ENCODE peak calls at places on chromosome 6, in four cellular contexts. U, E, T and Y are unnamed samples. For H3K4me1 and H3K27me3, the result is how much of the 10 kb centered on the place peaks cover.

GRCh38 chr6:72712921-72713320 is 91.1 kb downstream of the KCNQ5 start:
- DNase-seq in U (no peak), E (no peak), T (no peak), Y (no peak)

GRCh38 chr6:10030942-10031537 is 383.8 kb downstream of the TFAP2A start:
- DNase-seq in U (no peak), E (no peak), T (no peak), Y (no peak)

GRCh38 chr6:37072526-37072925 is 67.1 kb downstream of the FGD2 start:
- DNase-seq in T (no peak), E (no peak), U (no peak), Y (no peak)

GRCh38 chr6:18219611-18220010 is 44.7 kb downstream of the DEK start:
- DNase-seq in E (no peak), U (no peak), T (no peak), Y (no peak)

GRCh38 chr6:169160091-169160854 is 93.4 kb downstream of the THBS2 start:
- DNase-seq in T (no peak), U (no peak), E (no peak), Y (no peak)

GRCh38 chr6:78713564-78713963 is 153.8 kb upstream of the IRAK1BP1 start:
- DNase-seq in T (no peak), U (no peak), E (no peak), Y (no peak)

GRCh38 chr6:44072959-44073611 is 54.2 kb downstream of the MRPL14 start:
- DNase-seq in T (peak), E (peak), U (peak), Y (peak)

GRCh38 chr6:157033428-157034140 is 256.4 kb downstream of the ARID1B start:
- DNase-seq in E (peak), T (no peak), U (peak), Y (no peak)

GRCh38 chr6:41073968-41074691 is 1.4 kb downstream of the NFYA start:
- DNase-seq in U (peak), T (no peak), E (peak), Y (peak)

GRCh38 chr6:73043446-73043845 is 181.8 kb downstream of the KHDC1L start:
- DNase-seq in T (no peak), E (no peak), U (no peak), Y (no peak)

GRCh38 chr6:82143041-82143481 is 104.5 kb downstream of the IBTK start:
- DNase-seq in T (no peak), E (peak), U (no peak), Y (no peak)

GRCh38 chr6:52059821-52060220 is 27.6 kb downstream of the PKHD1 start:
- DNase-seq in U (no peak), E (no peak), T (no peak), Y (no peak)

GRCh38 chr6:116266803-116267202 is 12.9 kb downstream of the TSPYL1 start:
- DNase-seq in T (no peak), E (no peak), U (no peak), Y (no peak)

GRCh38 chr6:129314575-129314974 is 395.4 kb downstream of the ARHGAP18 start:
- DNase-seq in E (no peak), T (peak), U (no peak), Y (no peak)

GRCh38 chr6:98835149-98836024 is 1.0 kb downstream of the POU3F2 start:
- DNase-seq in T (no peak), U (no peak), E (no peak), Y (no peak)

GRCh38 chr6:81614292-81614691 is 138.2 kb downstream of the TENT5A start:
- DNase-seq in U (no peak), T (no peak), E (peak), Y (no peak)

GRCh38 chr6:25456249-25456648 is 177.1 kb downstream of the CARMIL1 start:
- DNase-seq in E (no peak), U (no peak), T (no peak), Y (no peak)

GRCh38 chr6:126176266-126176665 is 163.6 kb upstream of the CENPW start:
- DNase-seq in T (no peak), E (peak), U (no peak), Y (no peak)

GRCh38 chr6:162251257-162251656 is 476.3 kb downstream of the PRKN start:
- DNase-seq in T (no peak), U (no peak), E (peak), Y (no peak)

GRCh38 chr6:159679091-159680077 is 13.7 kb downstream of the SOD2 start:
- DNase-seq in U (no peak), T (no peak), E (peak), Y (no peak)

GRCh38 chr6:26412954-26413353 is 10.9 kb downstream of the BTN3A1 start:
- DNase-seq in E (no peak), U (no peak), T (no peak), Y (no peak)

GRCh38 chr6:96301781-96302180 is 219.8 kb upstream of the UFL1 start:
- DNase-seq in T (no peak), U (no peak), E (no peak), Y (no peak)

GRCh38 chr6:128252293-128253176 is 267.9 kb downstream of the PTPRK start:
- DNase-seq in E (no peak), U (no peak), T (no peak), Y (no peak)

GRCh38 chr6:112189494-112189893 is 64.9 kb downstream of the LAMA4 start:
- DNase-seq in T (no peak), U (no peak), E (peak), Y (no peak)

GRCh38 chr6:111550195-111550594 is 55.5 kb downstream of the TRAF3IP2 start:
- DNase-seq in E (no peak), U (no peak), T (no peak), Y (no peak)

GRCh38 chr6:157982580-157983438 is 1.1 kb downstream of the SYNJ2 start:
- DNase-seq in T (no peak), E (peak), U (peak), Y (no peak)

GRCh38 chr6:81938991-81939773 is 186.7 kb upstream of the TENT5A start:
- DNase-seq in U (no peak), E (peak), T (no peak), Y (no peak)

GRCh38 chr6:74415056-74415455 is 719.1 kb downstream of the CD109 start:
- DNase-seq in T (no peak), E (peak), U (no peak), Y (no peak)

GRCh38 chr6:162416845-162417537 is 310.6 kb downstream of the PRKN start:
- DNase-seq in U (no peak), T (no peak), E (no peak), Y (no peak)

GRCh38 chr6:29908710-29909109 is 33.6 kb upstream of the HLA-A start:
- DNase-seq in E (no peak), U (no peak), T (no peak), Y (no peak)

GRCh38 chr6:33945931-33946330 is 142.1 kb upstream of the MLN start:
- DNase-seq in T (no peak), U (no peak), E (no peak), Y (no peak)

GRCh38 chr6:7254980-7255825 is 57.8 kb downstream of the SSR1 start:
- DNase-seq in E (no peak), U (no peak), T (peak), Y (no peak)
- H3K4me1 ChIP-seq in E (under half), U (under half), T (under half), Y (under half)

DNA sequence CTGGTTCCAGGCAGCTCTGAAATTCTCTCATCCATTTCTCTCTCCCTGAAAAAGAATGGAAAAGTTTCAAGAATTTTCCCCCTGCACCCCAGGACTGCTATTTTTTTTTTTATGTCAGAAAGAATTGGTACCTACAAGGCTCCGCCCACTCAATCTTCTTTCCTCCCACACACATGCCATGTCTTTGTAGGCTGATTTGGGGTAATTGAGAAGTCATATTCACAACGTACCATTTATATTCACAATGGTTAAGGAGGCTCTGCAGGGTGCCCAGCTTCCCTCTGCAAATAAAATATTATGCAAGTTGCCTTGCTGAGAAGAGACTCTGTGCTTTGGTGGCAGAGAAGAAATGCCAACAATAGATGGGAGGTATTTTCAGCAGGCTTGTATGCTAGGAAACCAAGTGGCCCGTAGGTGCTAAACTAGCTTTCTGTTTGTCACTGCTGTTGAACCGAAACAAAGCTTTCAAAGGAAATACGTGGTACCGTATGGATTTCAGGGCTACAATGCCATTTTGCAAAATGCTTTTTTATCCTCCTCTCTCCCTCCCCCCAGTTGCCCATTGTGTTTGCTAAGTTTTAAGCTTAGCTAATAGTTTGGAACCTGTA is 150.0 kb downstream of the PHACTR1 start:
- DNase-seq in T (no peak), E (no peak), U (no peak), Y (no peak)
- H3K27me3 ChIP-seq in T (half or more), E (under half), U (under half), Y (under half)

DNA sequence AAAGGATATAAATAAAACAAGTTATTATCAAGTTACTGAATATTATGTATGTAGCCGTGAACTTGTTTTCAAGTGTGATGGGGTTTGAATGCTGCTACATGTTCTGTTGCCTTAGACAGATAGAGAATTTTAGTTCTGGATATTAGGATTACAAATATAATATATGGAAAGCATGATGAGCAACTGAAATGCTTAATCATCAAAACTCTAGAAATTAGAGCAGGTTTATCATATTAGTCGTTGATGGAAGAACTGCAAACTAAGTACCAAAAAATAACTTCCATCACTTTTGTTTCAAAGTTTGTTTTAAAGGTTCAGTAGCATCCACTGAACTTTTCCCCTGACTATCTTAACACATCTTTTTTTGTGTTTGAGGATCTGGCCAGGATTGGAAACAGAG is 49.1 kb upstream of the CCN2 start:
- DNase-seq in E (no peak), T (no peak), U (no peak), Y (no peak)
- H3K4me1 ChIP-seq in E (under half), T (under half), U (under half), Y (under half)

DNA sequence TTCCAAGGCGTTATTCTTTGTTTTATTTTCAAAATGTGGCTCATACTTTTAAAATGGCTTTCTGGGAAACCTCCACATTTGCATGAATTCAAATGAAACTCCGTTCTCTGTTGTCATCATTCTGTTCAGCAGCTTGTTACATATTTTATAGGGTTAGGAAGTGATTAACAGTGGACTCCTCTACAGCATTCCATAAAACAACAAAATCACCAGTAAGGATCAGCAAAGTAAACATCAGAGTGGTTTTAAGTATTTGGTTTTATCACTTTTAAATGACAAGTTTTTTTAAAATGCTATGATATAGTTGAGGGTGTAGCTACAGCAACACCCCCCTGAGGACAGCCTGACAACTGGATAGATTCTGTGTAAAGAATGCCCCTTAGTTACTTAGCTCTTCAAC is 186.4 kb downstream of the BTBD9 start:
- DNase-seq in U (no peak), E (no peak), T (no peak), Y (no peak)
- H3K27me3 ChIP-seq in U (under half), E (under half), T (under half), Y (under half)

GRCh38 chr6:75842191-75842590 is 93.2 kb downstream of the MYO6 start:
- DNase-seq in E (no peak), U (no peak), T (no peak), Y (no peak)
- H3K4me1 ChIP-seq in E (under half), U (under half), T (under half), Y (under half)

GRCh38 chr6:39056191-39056590 is 7.6 kb downstream of the GLP1R start:
- DNase-seq in T (no peak), U (no peak), E (no peak), Y (no peak)

GRCh38 chr6:39058471-39059147 is 10.0 kb downstream of the GLP1R start:
- DNase-seq in E (no peak), T (no peak), U (no peak), Y (no peak)

GRCh38 chr6:39057251-39058155 is 8.9 kb downstream of the GLP1R start:
- DNase-seq in T (no peak), E (no peak), U (no peak), Y (no peak)

GRCh38 chr6:39055661-39056060 is 7.1 kb downstream of the GLP1R start:
- DNase-seq in T (no peak), U (no peak), E (no peak), Y (no peak)

DNA sequence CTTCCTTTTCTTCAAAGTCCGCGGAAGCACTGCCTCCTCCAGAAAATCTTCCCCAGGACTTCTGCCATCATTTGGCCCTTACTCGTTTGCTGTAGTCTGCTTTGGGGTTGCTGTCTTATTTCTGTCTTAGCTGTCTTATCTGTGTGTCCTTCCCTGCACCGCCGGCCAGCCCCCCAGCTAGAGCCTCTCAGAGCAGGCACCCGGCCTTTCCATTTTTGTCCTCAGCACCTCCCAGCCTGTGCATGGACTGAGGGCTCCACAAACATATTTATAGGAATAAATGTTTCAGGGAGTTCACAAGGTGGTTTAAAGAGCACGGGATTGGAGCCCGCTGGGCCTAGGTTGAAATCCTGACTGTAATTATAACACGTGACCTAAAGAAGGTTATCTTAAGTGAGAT is 8.1 kb downstream of the GLP1R start:
- DNase-seq in U (no peak), T (no peak), E (no peak), Y (no peak)
- H3K27me3 ChIP-seq in U (under half), T (under half), E (under half), Y (under half)

GRCh38 chr6:100346828-100347227 is 117.9 kb downstream of the SIM1 start:
- DNase-seq in E (peak), T (no peak), U (no peak), Y (no peak)
- H3K4me1 ChIP-seq in E (under half), T (under half), U (under half), Y (under half)

DNA sequence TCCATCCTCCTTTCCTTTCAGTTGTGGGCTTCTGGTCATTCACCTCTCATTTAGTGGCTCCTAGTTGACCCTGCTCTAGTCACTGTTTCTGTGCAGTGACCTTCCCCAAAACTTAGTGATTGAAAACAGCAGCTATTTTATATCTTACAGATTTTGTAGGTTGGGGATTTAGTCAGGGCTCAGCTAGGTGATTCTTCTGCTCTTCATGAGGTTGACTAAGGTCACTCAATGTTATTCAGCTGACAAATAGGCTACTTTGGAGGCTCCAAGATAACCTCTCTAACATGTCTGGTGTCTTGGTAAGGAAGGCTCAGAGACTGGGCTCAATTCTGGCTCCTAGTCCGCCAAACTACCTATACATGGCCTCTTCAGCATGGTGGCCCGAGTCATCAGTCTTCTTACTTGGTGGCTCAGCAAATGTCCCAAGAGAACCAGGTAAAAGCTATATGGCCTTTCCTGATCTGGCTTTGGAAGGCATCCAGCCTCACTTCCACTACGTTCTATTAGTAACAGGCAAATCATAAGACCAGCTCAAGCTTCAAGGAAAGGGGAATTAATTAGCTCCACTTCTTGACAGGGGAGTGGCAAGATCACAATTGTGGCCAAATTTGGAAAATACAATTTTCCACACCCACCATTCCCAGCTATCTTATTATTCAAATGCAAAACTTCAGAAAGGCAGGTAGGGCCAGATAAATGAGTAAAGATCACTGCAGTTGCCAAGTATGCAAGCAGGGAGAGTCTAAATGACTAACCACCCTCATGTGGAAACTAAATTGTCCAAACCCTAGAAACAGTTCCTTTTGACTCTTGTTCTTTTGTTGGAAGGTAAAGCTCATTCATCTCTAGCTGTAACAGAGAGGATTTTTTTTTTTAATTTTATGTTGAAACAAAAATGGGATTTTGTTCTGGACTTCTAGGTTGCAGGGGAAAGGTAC is 50.5 kb upstream of the LTV1 start:
- DNase-seq in T (no peak), U (no peak), E (no peak), Y (no peak)
- H3K27me3 ChIP-seq in T (under half), U (under half), E (under half), Y (under half)